ENCODE peak calls at places on chromosome 9, in four cellular contexts. W, G, C and F are unnamed samples.

GRCh38 chr9:97721396-97721795 is 24.3 kb upstream of the XPA start:
- DNase-seq in C (no peak), G (no peak), W (no peak), F (no peak)

GRCh38 chr9:84852902-84853301 is 183.4 kb downstream of the NTRK2 start:
- DNase-seq in G (no peak), C (no peak), W (no peak), F (no peak)

GRCh38 chr9:86601697-86602096 is 247.5 kb upstream of the TUT7 start:
- DNase-seq in C (no peak), W (no peak), G (no peak), F (no peak)

GRCh38 chr9:72274916-72275315 is 90.1 kb downstream of the ZFAND5 start:
- DNase-seq in G (no peak), W (no peak), C (no peak), F (no peak)

GRCh38 chr9:26157411-26157810 is 479.2 kb upstream of the TUSC1 start:
- DNase-seq in G (no peak), C (no peak), W (no peak), F (no peak)

GRCh38 chr9:122265265-122265900 is 701 bp downstream of the MRRF start:
- DNase-seq in W (peak), G (no peak), C (peak), F (no peak)

GRCh38 chr9:137403281-137403680 is 19.7 kb downstream of the EXD3 start:
- DNase-seq in G (no peak), C (no peak), W (no peak), F (no peak)

GRCh38 chr9:113151696-113152630 is 1.2 kb downstream of the SLC31A2 start:
- DNase-seq in W (no peak), C (no peak), G (no peak), F (no peak)

GRCh38 chr9:34010979-34011378 is 37.7 kb downstream of the UBAP2 start:
- DNase-seq in W (peak), C (no peak), G (no peak), F (no peak)

GRCh38 chr9:123176230-123176629 is 92.2 kb downstream of the STRBP start:
- DNase-seq in W (no peak), C (peak), G (no peak), F (no peak)

GRCh38 chr9:36457836-36458429 is 57.9 kb upstream of the RNF38 start:
- DNase-seq in W (peak), G (no peak), C (no peak), F (no peak)

GRCh38 chr9:16884952-16885513 is 14.6 kb upstream of the BNC2 start:
- DNase-seq in C (no peak), W (no peak), G (no peak), F (no peak)

GRCh38 chr9:84897362-84898094 is 228.0 kb downstream of the NTRK2 start:
- DNase-seq in G (no peak), C (no peak), W (no peak), F (no peak)

GRCh38 chr9:134834957-134835419 is 45.6 kb upstream of the FCN2 start:
- DNase-seq in C (no peak), W (no peak), G (peak), F (no peak)

DNA sequence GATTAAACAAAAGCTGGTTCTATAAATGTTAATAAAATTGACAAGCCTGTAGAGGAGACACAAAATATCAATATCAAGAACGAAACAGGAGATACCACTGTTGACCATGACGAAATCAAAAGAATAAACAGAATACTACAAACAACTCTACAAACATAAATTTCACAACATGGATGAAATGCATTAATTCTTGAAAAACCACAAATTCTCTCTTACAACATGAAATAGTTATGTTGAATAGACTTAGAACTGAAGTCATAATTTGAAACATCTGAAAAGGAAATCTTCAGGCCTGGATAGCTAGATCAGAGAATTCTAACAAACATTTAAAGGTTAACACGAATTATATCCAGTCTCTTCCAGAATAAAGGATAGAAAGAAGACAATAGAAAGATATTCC is 6.9 kb upstream of the SPATA31C1 start:
- DNase-seq in C (no peak), G (no peak), W (no peak), F (no peak)
- H3K4me3 ChIP-seq in C (no peak), G (no peak), W (no peak), F (no peak)

DNA sequence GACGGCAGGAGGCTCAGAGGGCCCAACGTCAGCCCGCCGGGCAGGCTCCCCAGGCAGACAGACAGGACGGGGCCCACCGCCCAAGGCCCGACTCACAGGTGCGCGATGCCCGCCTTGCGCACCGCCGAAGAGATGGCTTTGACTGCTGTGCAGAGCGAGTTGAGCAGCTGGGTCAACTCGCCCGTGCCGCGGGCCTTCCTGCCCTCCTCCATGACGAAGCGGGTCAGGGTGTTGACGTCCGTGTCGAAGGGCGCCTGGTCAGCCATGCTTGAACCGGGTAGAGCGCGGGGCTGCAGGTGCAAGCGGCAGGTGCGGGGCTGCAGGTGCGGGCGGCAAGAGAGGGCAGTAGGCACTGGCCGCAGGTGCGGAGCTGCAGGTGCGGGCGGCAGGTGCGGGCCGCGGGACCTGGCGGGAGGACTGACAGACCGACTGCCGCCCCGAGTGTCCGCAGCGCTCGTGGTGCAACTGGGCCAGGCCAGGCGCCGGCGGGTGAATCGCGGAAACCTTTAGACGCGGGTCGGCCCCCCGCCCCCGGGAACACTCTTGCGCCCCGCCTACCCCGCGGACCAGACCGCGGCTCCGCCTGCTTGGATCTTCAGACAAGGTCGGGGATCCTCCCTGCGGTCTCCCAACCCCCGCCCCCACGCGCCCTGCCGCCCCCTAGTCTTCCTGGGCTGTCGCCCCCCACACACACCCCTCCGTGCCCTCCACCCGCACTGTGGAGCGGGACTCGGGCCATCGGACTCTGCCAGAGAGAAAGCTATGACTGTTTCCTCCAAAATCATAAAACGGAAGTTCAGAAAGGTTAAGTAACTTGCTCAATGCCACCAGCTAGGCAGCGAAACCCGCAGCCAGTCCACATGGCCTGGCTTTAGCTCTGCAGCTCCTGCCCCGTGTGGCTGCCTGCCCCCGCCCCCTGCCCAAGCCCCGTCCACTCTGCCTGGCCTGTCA is at the start of gene FBP1:
- DNase-seq in G (peak), C (no peak), W (no peak), F (no peak)
- TF ChIP-seq POLR2A in G (no peak), C (no peak), W (no peak), F (no peak)

GRCh38 chr9:37974506-37975173 is 70.7 kb upstream of the SLC25A51 start:
- DNase-seq in W (no peak), C (no peak), G (no peak), F (no peak)

GRCh38 chr9:37971107-37971459 is 67.2 kb upstream of the SLC25A51 start:
- DNase-seq in C (no peak), W (no peak), G (no peak), F (no peak)

GRCh38 chr9:37970301-37971106 is 66.6 kb upstream of the SLC25A51 start:
- DNase-seq in G (no peak), W (no peak), C (no peak), F (no peak)

GRCh38 chr9:37971691-37972090 is 67.8 kb upstream of the SLC25A51 start:
- DNase-seq in G (no peak), C (no peak), W (no peak), F (no peak)

GRCh38 chr9:37972346-37972745 is 68.4 kb upstream of the SLC25A51 start:
- DNase-seq in W (no peak), G (no peak), C (no peak), F (no peak)
- TF ChIP-seq CTCF in W (no peak), G (no peak), C (no peak), F (no peak)

GRCh38 chr9:124454296-124454695 is 4.0 kb downstream of the ADGRD2 start:
- DNase-seq in W (no peak), G (no peak), C (no peak), F (no peak)
- H3K4me3 ChIP-seq in W (no peak), G (no peak), C (no peak), F (no peak)

GRCh38 chr9:70901013-70901412 is 220.4 kb downstream of the TRPM3 start:
- DNase-seq in W (no peak), G (no peak), C (no peak), F (no peak)
- TF ChIP-seq POLR2A in W (no peak), G (no peak), C (no peak), F (no peak)

DNA sequence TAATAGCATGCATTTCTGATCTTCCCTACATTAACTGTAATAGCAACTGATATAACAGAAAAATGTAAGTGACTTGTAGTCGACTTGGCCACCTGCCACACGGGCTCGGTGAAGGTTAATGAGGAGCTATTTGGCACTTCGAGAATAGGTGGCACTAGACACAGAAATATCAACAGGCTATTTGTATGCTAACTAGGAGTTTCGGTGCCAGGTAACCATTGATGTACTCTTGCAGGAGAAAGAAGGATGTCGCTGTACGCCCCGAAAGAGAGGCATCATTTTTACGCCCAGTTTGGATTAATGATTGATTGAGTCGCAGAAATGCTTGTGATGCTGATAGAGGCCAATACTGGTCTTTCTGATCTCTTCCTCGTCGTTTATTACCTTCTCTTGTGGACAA is 516 bp upstream of the DMRT2 start:
- DNase-seq in G (no peak), W (no peak), C (no peak), F (no peak)
- TF ChIP-seq CTCF in G (no peak), W (no peak), C (no peak), F (no peak)

DNA sequence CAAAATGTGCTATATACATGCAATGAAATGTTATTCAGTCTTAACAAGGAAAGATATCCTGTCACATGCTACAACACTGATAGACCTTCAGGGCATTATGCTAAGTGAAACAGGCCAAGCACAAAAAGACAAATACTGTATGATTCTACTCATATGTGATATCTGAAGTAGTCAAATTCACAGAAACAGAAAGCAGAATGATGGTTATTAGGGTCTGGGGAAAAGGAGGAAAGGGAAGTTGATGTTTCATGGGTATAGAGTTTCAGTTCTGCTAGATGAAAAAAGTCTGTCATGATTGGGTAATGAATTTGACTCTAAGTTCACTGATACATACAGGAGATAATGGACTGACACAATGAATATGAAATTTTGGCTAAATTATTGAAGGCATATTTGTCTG is 11.2 kb upstream of the RIC1 start:
- DNase-seq in W (no peak), C (peak), G (no peak), F (no peak)
- H3K4me3 ChIP-seq in W (no peak), C (peak), G (no peak), F (no peak)

GRCh38 chr9:83387401-83388185 is 150.6 kb downstream of the FRMD3 start:
- DNase-seq in W (peak), C (no peak), G (no peak), F (no peak)
- TF ChIP-seq POLR2A in W (peak), C (no peak), G (no peak), F (no peak)